ENCODE peak calls at places on chromosomes 1 and 21, in four cellular contexts. J is H1, H is GM12892, L is K562. N is an unnamed sample.
A peak's percentile ranks its signal among the peaks of the same experiment; 100 is the strongest.

GRCh38 chr1:59292557-59292956 is 4.3 kb upstream of the FGGY start:
- DNase-seq in J (no peak), H (no peak), L (no peak), N (no peak)

GRCh38 chr21:17602874-17603273 is 9.8 kb downstream of the BTG3 start:
- DNase-seq in H (no peak), L (no peak), J (no peak), N (no peak)

GRCh38 chr1:53956308-53957168 is 10.4 kb downstream of the LRRC42 start:
- DNase-seq in J (no peak), L (no peak), H (no peak), N (no peak)

GRCh38 chr1:37999434-38000232 is 5.7 kb downstream of the FHL3 start:
- DNase-seq in H (no peak), L (peak; percentile 92), J (peak; percentile 55), N (no peak)

GRCh38 chr1:169538998-169539871 is 47.0 kb downstream of the F5 start:
- DNase-seq in L (no peak), H (no peak), J (no peak), N (no peak)

GRCh38 chr1:230865062-230865817 is 3.1 kb downstream of the C1orf198 start:
- DNase-seq in L (no peak), H (no peak), J (no peak), N (no peak)

GRCh38 chr1:220927442-220927841 is 48.2 kb downstream of the HLX start:
- DNase-seq in J (no peak), L (peak; percentile 36), H (no peak), N (no peak)

GRCh38 chr1:45573231-45573804 is 10.5 kb upstream of the NASP start:
- DNase-seq in H (no peak), L (no peak), J (peak; percentile 59), N (no peak)

GRCh38 chr1:37739222-37739621 is 25.7 kb downstream of the EPHA10 start:
- DNase-seq in H (no peak), J (no peak), L (no peak), N (no peak)

GRCh38 chr21:15190837-15191236 is 126.0 kb upstream of the NRIP1 start:
- DNase-seq in L (no peak), H (no peak), J (no peak), N (no peak)

GRCh38 chr21:44064852-44065403 is 42.3 kb upstream of the PWP2 start:
- DNase-seq in H (no peak), J (no peak), L (no peak), N (no peak)

GRCh38 chr1:43135857-43136781 is 36.0 kb downstream of the EBNA1BP2 start:
- DNase-seq in L (no peak), J (no peak), H (no peak), N (no peak)
- TF ChIP-seq TAF1 in L (no peak), J (no peak), H (no peak), N (no peak)

GRCh38 chr1:167987174-167987573 is 50.3 kb upstream of the MPC2 start:
- DNase-seq in L (no peak), H (no peak), J (no peak), N (no peak)

GRCh38 chr1:167983797-167984196 is 46.9 kb upstream of the MPC2 start:
- DNase-seq in H (no peak), J (no peak), L (no peak), N (no peak)

GRCh38 chr1:167977245-167977644 is 40.4 kb upstream of the MPC2 start:
- DNase-seq in J (no peak), L (no peak), H (no peak), N (no peak)

GRCh38 chr1:167984886-167985489 is 48.1 kb upstream of the MPC2 start:
- DNase-seq in L (peak; percentile 22), H (no peak), J (no peak), N (no peak)

GRCh38 chr1:167981933-167982332 is 45.1 kb upstream of the MPC2 start:
- DNase-seq in H (no peak), J (no peak), L (no peak), N (no peak)
- TF ChIP-seq TAF1 in H (no peak), J (no peak), L (no peak), N (no peak)

DNA sequence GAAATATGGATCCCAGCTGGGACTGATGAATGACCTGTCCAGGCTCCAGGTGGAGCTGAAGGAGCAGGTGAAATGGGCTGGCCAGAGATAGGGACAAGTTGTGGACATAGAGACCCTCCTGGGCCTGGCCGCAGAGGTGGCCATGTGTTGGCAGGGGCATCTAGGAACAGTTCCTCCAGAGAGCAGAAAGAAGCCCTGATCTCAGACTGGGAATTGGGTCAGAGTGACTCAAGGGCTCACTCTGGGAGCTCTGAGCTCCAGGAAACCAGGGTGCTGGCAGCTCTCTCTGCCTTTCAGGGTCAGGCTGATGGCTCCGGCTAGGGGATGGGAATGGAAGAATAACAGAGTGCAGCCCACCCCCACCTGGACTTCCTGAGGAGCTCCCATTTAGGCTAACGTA is 3.0 kb downstream of the NT5C1A start:
- DNase-seq in J (no peak), L (no peak), H (no peak), N (no peak)
- TF ChIP-seq TAF1 in J (no peak), L (no peak), H (no peak), N (no peak)

GRCh38 chr1:165851034-165851658 is 23.7 kb downstream of the UCK2 start:
- DNase-seq in J (no peak), L (no peak), H (peak; percentile 42), N (no peak)
- TF ChIP-seq TAF1 in J (no peak), L (no peak), H (no peak), N (no peak)

GRCh38 chr1:95196017-95196416 is 38.0 kb upstream of the RWDD3 start:
- DNase-seq in H (no peak), J (no peak), L (no peak), N (no peak)

GRCh38 chr1:95197616-95198252 is 36.3 kb upstream of the RWDD3 start:
- DNase-seq in L (no peak), H (no peak), J (no peak), N (no peak)

GRCh38 chr1:95195046-95195445 is 39.0 kb upstream of the RWDD3 start:
- DNase-seq in H (no peak), L (no peak), J (no peak), N (no peak)

DNA sequence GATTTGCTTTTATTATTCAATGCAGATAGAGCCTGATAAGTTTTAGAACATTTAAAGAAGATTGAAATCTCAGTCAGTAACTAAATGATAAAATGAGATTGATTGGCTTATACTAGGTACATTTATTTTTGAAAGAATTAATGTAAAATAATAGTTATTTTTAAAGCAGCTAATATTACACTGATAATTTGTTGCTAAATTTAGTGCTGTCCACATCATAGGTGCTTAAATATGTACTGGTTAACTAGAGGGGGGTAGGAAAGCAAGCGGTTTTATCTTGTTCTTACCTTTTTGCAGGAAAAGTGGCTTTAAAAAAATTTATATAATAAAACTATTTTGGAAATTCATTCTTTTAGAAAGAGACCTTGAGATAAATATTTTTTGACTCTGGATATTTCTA is 40.4 kb upstream of the RWDD3 start:
- DNase-seq in L (no peak), J (no peak), H (no peak), N (no peak)
- TF ChIP-seq TAF1 in L (no peak), J (no peak), H (no peak), N (no peak)

N was measured in GM12891.